ENCODE peak calls at places on chromosomes 13 and 19, in six cellular contexts. W is upper lobe of left lung, V is stomach, T is K562, B is GM12878, C is A549. O is an unnamed sample.

GRCh38 chr13:40058757-40059236 is 403.3 kb downstream of the COG6 start:
- DNase-seq in W (no peak), V (no peak), T (no peak), B (peak; percentile 61), C (no peak), O (no peak)

GRCh38 chr19:31659897-31660210 is 310.6 kb upstream of the TSHZ3 start:
- DNase-seq in W (no peak), V (no peak), T (no peak), B (no peak), C (no peak), O (no peak)

GRCh38 chr19:52343548-52343947 is 7.5 kb downstream of the ZNF610 start:
- DNase-seq in W (no peak), V (peak; percentile 36), T (peak; percentile 62), B (no peak), C (no peak), O (no peak)

GRCh38 chr19:45402469-45403070 is 2.3 kb downstream of the PPP1R13L start:
- DNase-seq in W (peak; percentile 91), V (peak; percentile 31), T (peak; percentile 81), B (no peak), C (peak; percentile 96), O (no peak)

GRCh38 chr19:32436692-32437091 is 31.1 kb downstream of the DPY19L3 start:
- DNase-seq in W (no peak), V (no peak), T (no peak), B (no peak), C (no peak), O (no peak)

GRCh38 chr19:35133826-35134225 is 1.0 kb downstream of the LGI4 start:
- DNase-seq in W (no peak), V (no peak), T (no peak), B (no peak), C (no peak), O (no peak)

GRCh38 chr13:50400930-50401553 is 385.8 kb downstream of the KCNRG start:
- DNase-seq in W (no peak), V (no peak), T (no peak), B (no peak), C (no peak), O (no peak)

GRCh38 chr19:55178781-55179569 is 1.1 kb downstream of the SYT5 start:
- DNase-seq in W (peak; percentile 91), V (peak; percentile 69), T (peak; percentile 81), B (peak; percentile 40), C (peak; percentile 91), O (no peak)

GRCh38 chr19:8194528-8195275 is 14.5 kb upstream of the CERS4 start:
- DNase-seq in W (peak; percentile 59), V (peak; percentile 35), T (peak; percentile 6), B (no peak), C (no peak), O (no peak)

GRCh38 chr19:16627194-16627927 is 643 bp downstream of the MED26 start:
- DNase-seq in W (no peak), V (no peak), T (no peak), B (no peak), C (peak; percentile 11), O (no peak)

GRCh38 chr19:54189020-54189667 is at the start of gene MBOAT7:
- DNase-seq in W (peak; percentile 96), V (no peak), T (peak; percentile 74), B (no peak), C (no peak), O (no peak)

GRCh38 chr19:16895467-16896097 is 6.8 kb downstream of the F2RL3 start:
- DNase-seq in W (peak; percentile 87), V (no peak), T (no peak), B (no peak), C (no peak), O (no peak)

GRCh38 chr13:21703846-21704245 is 33.0 kb downstream of the FGF9 start:
- DNase-seq in W (no peak), V (no peak), T (no peak), B (no peak), C (no peak), O (no peak)

GRCh38 chr19:19626516-19627441 is 1.2 kb downstream of the LPAR2 start:
- DNase-seq in W (peak; percentile 80), V (peak; percentile 38), T (no peak), B (no peak), C (no peak), O (no peak)

GRCh38 chr13:65582160-65582559 is 1648.0 kb downstream of the PCDH9 start:
- DNase-seq in W (no peak), V (no peak), T (no peak), B (no peak), C (no peak), O (no peak)

GRCh38 chr19:11197291-11198174 is at the start of gene KANK2:
- DNase-seq in W (peak; percentile 97), V (peak; percentile 91), T (peak; percentile 98), B (peak; percentile 13), C (peak; percentile 75), O (peak; percentile 94)
- TF ChIP-seq POLR2A in W (peak; percentile 33), V (no peak), T (peak; percentile 69), B (peak; percentile 76), C (peak; percentile 60), O (peak; percentile 85)

GRCh38 chr13:77891486-77891885 is 27.1 kb downstream of the EDNRB start:
- DNase-seq in W (no peak), V (no peak), T (no peak), B (no peak), C (no peak), O (no peak)
- TF ChIP-seq POLR2A in W (no peak), V (no peak), T (no peak), B (no peak), C (no peak), O (no peak)

GRCh38 chr19:3606690-3607289 is at the start of gene TBXA2R:
- DNase-seq in W (peak; percentile 97), V (peak; percentile 64), T (peak; percentile 93), B (no peak), C (peak; percentile 70), O (no peak)
- TF ChIP-seq POLR2A in W (no peak), V (no peak), T (peak; percentile 58), B (no peak), C (no peak), O (no peak)

DNA sequence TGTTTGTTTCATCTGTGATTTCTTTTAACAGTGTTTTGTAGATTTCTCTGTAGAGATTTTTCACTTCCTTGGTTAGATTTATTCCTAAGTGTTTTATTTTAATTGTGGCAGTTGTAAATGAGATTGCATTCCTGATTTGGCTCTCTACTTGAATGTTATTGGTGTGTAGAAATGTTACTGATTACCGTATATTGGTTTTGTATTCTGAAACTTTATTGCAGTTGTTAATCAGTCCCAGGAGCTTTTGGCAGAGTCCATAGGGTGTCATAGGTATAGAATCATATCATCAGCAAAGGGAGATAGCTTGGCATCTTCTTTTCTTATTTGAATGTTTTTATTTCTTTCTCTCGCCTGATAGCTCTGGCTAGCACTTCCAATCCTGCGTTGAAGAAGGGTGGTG is 1386.7 kb downstream of the SLITRK5 start:
- DNase-seq in W (no peak), V (no peak), T (no peak), B (no peak), C (no peak), O (no peak)
- TF ChIP-seq POLR2A in W (no peak), V (no peak), T (no peak), B (no peak), C (no peak), O (no peak)

GRCh38 chr19:48867119-48867921 is 1.1 kb downstream of the PLEKHA4 start:
- DNase-seq in W (no peak), V (no peak), T (peak; percentile 25), B (no peak), C (no peak), O (no peak)
- TF ChIP-seq POLR2A in W (no peak), V (no peak), T (no peak), B (no peak), C (no peak), O (no peak)

GRCh38 chr13:24512208-24513068 is at the start of gene PARP4:
- DNase-seq in W (peak; percentile 95), V (peak; percentile 81), T (peak; percentile 77), B (peak; percentile 34), C (peak; percentile 53), O (no peak)
- TF ChIP-seq POLR2A in W (peak; percentile 88), V (no peak), T (peak; percentile 91), B (peak; percentile 92), C (peak; percentile 58), O (peak; percentile 16)

DNA sequence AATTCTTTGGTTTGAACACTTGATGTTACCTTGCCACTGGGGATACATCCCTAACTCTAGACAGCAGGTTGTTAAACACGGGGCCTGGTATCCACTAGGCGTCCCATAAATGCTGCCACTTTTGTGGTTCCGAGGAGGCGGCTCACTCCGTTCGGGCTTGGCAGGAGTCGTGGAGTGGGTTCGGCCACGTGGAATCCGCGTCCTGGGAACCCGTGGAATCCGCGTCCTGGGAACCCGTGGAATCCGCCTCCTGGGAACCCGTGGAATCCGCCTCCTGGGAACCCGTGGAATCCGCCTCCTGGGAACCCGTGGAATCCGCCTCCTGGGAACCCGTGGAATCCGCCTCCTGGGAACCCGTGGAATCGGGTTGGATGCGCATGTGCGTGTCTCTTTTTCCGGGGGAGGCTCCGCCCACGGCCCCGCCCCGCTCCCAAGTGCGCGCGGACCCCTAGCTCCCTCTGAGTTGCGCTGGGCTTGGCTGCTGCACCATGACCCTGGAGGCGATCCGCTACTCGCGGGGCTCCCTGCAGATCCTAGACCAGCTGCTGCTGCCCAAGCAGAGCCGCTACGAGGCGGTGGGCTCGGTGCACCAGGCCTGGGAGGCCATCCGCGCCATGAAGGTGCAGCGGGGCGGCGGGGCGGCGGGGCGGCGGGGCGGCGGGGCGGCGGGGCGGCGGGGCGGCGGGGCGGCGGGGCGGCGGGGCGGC is at the start of gene MRI1:
- DNase-seq in W (peak; percentile 96), V (peak; percentile 82), T (peak; percentile 92), B (no peak), C (peak; percentile 65), O (peak; percentile 93)
- TF ChIP-seq POLR2A in W (no peak), V (no peak), T (peak; percentile 53), B (peak; percentile 83), C (peak; percentile 72), O (no peak)

DNA sequence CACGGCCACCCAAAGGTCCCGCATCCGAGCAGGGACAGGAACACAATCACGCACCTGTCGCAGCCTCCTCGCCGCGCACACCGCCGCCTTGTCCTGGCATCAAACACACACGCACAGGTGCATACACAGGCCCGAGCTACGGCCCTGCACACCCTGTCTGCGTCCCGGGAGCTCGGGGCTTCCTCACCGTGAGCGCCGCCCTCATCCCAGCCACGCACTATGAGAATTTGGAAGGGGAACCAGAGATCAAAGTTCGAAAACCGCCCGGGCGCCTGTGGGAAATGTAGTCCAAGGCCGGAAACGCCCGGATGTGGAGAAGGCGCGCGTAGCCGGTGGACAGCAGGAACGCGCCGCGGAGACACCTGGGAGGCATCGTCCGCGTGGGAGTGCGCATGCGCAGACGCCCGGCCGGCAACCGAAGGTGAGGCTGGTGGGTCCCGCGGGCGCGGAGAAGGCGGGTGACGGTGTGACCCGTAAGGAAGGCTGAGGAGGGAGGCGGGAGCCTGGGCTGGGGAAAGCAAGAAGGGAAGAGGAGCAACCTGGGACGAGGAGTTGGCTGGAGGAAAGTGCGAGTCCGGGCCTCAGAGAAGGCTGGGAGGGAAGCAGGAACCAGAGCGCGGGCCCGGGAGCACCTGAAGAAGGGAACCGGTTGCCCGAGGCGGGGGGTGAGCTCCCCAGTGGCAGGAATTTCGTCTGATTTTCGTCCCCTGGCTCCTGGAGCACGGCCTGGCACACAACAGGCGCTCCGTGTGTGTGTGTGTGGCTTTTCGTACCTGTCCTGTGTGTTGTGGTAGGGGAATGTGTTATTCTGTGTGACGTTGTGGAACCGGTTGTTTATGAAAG is at the start of gene ZNF567:
- DNase-seq in W (peak; percentile 100), V (peak; percentile 99), T (peak; percentile 95), B (peak; percentile 76), C (peak; percentile 99), O (peak; percentile 99)
- TF ChIP-seq POLR2A in W (peak; percentile 7), V (peak; percentile 13), T (peak; percentile 89), B (peak; percentile 95), C (peak; percentile 93), O (peak; percentile 13)